ENCODE peak calls at places on chromosomes 7 and 10, in ten cellular contexts. M is right lobe of liver, E is transverse colon, G is body of pancreas, J is thyroid gland, D is tibial nerve, L is suprapubic skin, H is uterus, S is A549, Q is adrenal gland. O is an unnamed sample.

GRCh38 chr7:36546331-36546730 is 156.7 kb downstream of the ANLN start:
- DNase-seq in E (no peak), S (no peak), M (no peak), G (no peak), L (no peak), Q (no peak), D (no peak), J (no peak), H (no peak), O (no peak)

GRCh38 chr10:50470345-50470744 is 153.4 kb downstream of the SGMS1 start:
- DNase-seq in M (no peak), H (no peak), Q (no peak), S (no peak), G (no peak), D (no peak), J (no peak), L (no peak), E (no peak), O (no peak)

GRCh38 chr7:130152270-130153141 is 52.7 kb downstream of the TMEM209 start:
- DNase-seq in G (no peak), M (no peak), L (no peak), H (no peak), E (no peak), S (no peak), D (no peak), J (no peak), Q (no peak), O (no peak)

GRCh38 chr10:3472705-3473078 is 300.1 kb upstream of the PITRM1 start:
- DNase-seq in J (no peak), D (no peak), H (no peak), S (peak), M (no peak), Q (no peak), L (no peak), E (no peak), G (no peak), O (no peak)

GRCh38 chr10:28248092-28248491 is 54.8 kb downstream of the MPP7 start:
- DNase-seq in M (no peak), J (no peak), E (no peak), G (no peak), H (no peak), Q (peak), L (no peak), S (no peak), D (no peak), O (no peak)

GRCh38 chr7:2964208-2964607 is 79.5 kb downstream of the CARD11 start:
- DNase-seq in Q (no peak), M (no peak), G (no peak), S (no peak), H (no peak), L (no peak), J (no peak), E (no peak), D (no peak), O (no peak)

GRCh38 chr7:106281919-106282318 is 2.9 kb downstream of the NAMPT start:
- DNase-seq in G (no peak), L (no peak), M (no peak), Q (no peak), J (no peak), H (no peak), S (no peak), E (no peak), D (no peak), O (no peak)

GRCh38 chr7:123522061-123522460 is 12.3 kb downstream of the IQUB start:
- DNase-seq in Q (no peak), H (no peak), E (no peak), G (no peak), L (no peak), S (no peak), D (no peak), J (peak), M (no peak), O (no peak)

GRCh38 chr7:2509298-2509906 is 10.2 kb upstream of the LFNG start:
- DNase-seq in M (no peak), G (no peak), H (no peak), Q (no peak), D (no peak), E (no peak), L (no peak), S (no peak), J (no peak), O (no peak)

GRCh38 chr7:2621061-2621828 is 10.5 kb upstream of the TTYH3 start:
- DNase-seq in E (peak), J (peak), Q (peak), S (no peak), H (peak), M (peak), L (no peak), D (no peak), G (peak), O (peak)

GRCh38 chr10:35626971-35627507 is 15.1 kb downstream of the FZD8 start:
- DNase-seq in G (no peak), Q (no peak), D (no peak), J (no peak), M (no peak), S (no peak), L (no peak), E (no peak), H (no peak), O (no peak)

DNA sequence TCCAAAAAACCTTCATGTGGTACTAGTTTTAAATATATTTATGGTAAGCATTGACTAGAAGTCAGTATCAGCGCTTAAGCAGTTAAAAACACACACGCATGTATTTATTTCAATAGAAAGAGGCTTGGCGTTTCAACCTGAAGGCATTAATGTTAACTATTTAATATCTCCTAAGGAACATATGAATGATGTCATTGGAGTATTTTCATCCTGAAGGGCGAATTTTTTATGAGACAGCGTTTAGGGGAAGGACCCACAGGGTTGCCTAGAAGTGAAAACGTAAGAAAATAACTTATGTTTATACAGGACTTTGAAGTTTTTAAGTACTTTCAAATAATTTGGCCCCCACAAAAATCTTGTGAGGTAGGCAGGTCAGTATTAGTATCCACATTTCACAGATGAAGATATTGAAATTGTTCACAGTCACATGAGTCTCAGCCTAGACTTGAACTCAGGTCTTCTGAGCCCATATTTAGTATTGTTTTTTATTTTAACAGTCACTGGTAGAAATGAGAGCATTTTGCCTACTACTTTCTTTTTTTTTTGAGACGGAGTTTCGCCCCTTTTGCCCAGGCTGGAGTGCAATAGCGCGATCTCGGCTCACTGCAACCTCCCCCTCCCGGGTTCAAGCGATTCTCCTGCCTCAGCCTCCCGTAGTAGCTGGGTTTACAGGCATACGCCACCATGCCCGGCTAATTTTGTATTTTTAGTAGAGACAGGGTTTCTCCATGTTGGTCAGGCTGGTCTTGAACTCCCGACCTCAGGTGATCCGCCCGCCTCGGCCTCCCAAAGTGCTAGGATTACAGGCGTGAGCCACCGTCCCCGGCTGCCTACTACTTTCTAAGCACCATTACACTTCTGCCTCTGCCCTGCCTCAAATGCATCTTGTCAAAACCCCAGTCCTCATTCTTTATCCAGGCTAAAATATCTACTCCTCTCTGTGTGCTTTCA is 1.8 kb downstream of the SLK start:
- DNase-seq in G (no peak), J (no peak), M (no peak), L (no peak), Q (no peak), S (no peak), H (no peak), E (no peak), D (no peak), O (no peak)
- TF ChIP-seq CTCF in G (no peak), J (no peak), M (no peak), L (no peak), Q (no peak), S (no peak), H (no peak), E (no peak), D (no peak), O (no peak)

GRCh38 chr10:88081457-88082054 is 218.1 kb downstream of the PTEN start:
- DNase-seq in S (no peak), H (no peak), E (no peak), M (no peak), D (no peak), Q (no peak), J (no peak), G (no peak), L (no peak), O (no peak)
- TF ChIP-seq POLR2A in S (no peak), H (no peak), E (no peak), M (no peak), D (no peak), Q (no peak), J (no peak), G (no peak), L (no peak), O (no peak)

GRCh38 chr7:503046-503574 is 16.5 kb downstream of the PDGFA start:
- DNase-seq in L (peak), E (no peak), Q (no peak), J (no peak), S (no peak), H (no peak), D (no peak), M (no peak), G (peak), O (no peak)
- TF ChIP-seq CTCF in L (no peak), E (no peak), Q (no peak), J (no peak), S (no peak), H (no peak), D (no peak), M (no peak), G (no peak), O (no peak)

GRCh38 chr7:47378728-47379395 is 203.0 kb downstream of the TNS3 start:
- DNase-seq in L (peak), J (no peak), M (no peak), G (peak), Q (no peak), D (no peak), S (no peak), E (peak), H (no peak), O (no peak)
- TF ChIP-seq POLR2A in L (no peak), J (no peak), M (no peak), G (no peak), Q (no peak), D (no peak), S (no peak), E (no peak), H (no peak), O (no peak)

GRCh38 chr7:47483604-47484273 is 98.2 kb downstream of the TNS3 start:
- DNase-seq in G (no peak), D (no peak), H (peak), Q (no peak), L (no peak), E (no peak), S (no peak), J (no peak), M (no peak), O (no peak)
- TF ChIP-seq CTCF in G (no peak), D (no peak), H (no peak), Q (no peak), L (no peak), E (no peak), S (peak), J (no peak), M (no peak), O (no peak)

GRCh38 chr7:139680676-139681462 is 96.9 kb downstream of the HIPK2 start:
- DNase-seq in L (no peak), G (peak), S (peak), J (peak), D (peak), H (peak), E (no peak), Q (peak), M (no peak), O (no peak)
- TF ChIP-seq POLR2A in L (no peak), G (no peak), S (no peak), J (no peak), D (no peak), H (peak), E (no peak), Q (no peak), M (no peak), O (no peak)

DNA sequence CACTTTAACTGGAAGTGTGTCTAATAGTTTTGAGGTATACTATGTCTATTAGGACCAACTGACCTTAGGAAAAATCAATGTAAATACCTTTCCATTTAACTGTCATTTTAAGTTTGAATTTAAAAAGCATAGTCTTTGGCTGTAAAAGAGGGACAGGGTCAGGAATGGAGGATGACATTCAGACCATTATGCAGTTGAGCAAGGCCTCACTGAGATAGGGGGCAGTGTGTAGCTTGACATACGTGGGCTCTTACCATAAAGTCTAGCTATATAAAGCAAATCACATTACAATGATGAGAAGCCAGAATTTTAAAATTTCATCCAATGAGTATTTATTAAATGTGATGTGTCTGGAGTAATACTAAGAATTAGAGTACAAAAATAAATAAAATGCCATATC is 17.9 kb downstream of the PALS2 start:
- DNase-seq in D (no peak), M (no peak), L (no peak), E (no peak), S (no peak), G (no peak), H (no peak), J (no peak), Q (no peak), O (no peak)
- TF ChIP-seq CTCF in D (no peak), M (no peak), L (no peak), E (no peak), S (no peak), G (no peak), H (no peak), J (no peak), Q (no peak), O (no peak)

O was measured in Peyer's patch.